ENCODE peak calls at places on chromosome 21, in ten cellular contexts. Z is RWPE1, E is cardiac muscle cell, A is lung, I is tibial nerve, M is brain microvascular endothelial cell, W is tibial artery, J is HCT116, H is mesendoderm, F is testis. R is an unnamed sample.

GRCh38 chr21:37073417-37074194 is 552 bp downstream of the TTC3 start:
- DNase-seq in Z (peak), W (peak), A (peak), I (peak), F (peak), M (peak), E (peak), H (no peak), J (no peak), R (peak)

GRCh38 chr21:31731112-31731801 is 661 bp downstream of the SCAF4 start:
- DNase-seq in H (peak), M (no peak), I (no peak), F (peak), W (peak), Z (peak), E (peak), A (peak), J (no peak), R (peak)

GRCh38 chr21:31395268-31395667 is 51.2 kb upstream of the TIAM1 start:
- DNase-seq in E (no peak), F (no peak), I (no peak), Z (no peak), M (no peak), J (no peak), A (no peak), H (no peak), W (no peak), R (no peak)

GRCh38 chr21:37842163-37842919 is 73.9 kb downstream of the KCNJ6 start:
- DNase-seq in I (no peak), Z (no peak), M (no peak), F (no peak), A (no peak), J (no peak), W (no peak), E (peak), H (no peak), R (no peak)

GRCh38 chr21:16708431-16708830 is 804.4 kb upstream of the CXADR start:
- DNase-seq in I (no peak), M (peak), A (no peak), J (no peak), F (no peak), H (no peak), E (no peak), W (no peak), Z (no peak), R (no peak)

GRCh38 chr21:41964171-41964570 is 10.4 kb upstream of the C2CD2 start:
- DNase-seq in F (peak), J (no peak), A (no peak), Z (no peak), M (no peak), E (no peak), W (no peak), I (no peak), H (no peak), R (no peak)

GRCh38 chr21:38596264-38597042 is 98.2 kb upstream of the ERG start:
- DNase-seq in A (no peak), M (no peak), Z (no peak), J (no peak), F (no peak), E (no peak), I (no peak), H (no peak), W (no peak), R (no peak)

GRCh38 chr21:42406201-42406601 is 2.5 kb downstream of the UBASH3A start:
- DNase-seq in W (no peak), F (no peak), M (no peak), A (no peak), I (no peak), H (no peak), J (no peak), Z (no peak), E (no peak), R (peak)

GRCh38 chr21:27362249-27362648 is 395.4 kb upstream of the ADAMTS5 start:
- DNase-seq in I (no peak), E (no peak), W (no peak), A (no peak), F (no peak), J (no peak), Z (no peak), H (peak), M (no peak), R (no peak)

GRCh38 chr21:14474995-14475394 is 71.1 kb downstream of the SAMSN1 start:
- DNase-seq in W (no peak), F (no peak), M (no peak), H (no peak), E (no peak), Z (no peak), I (no peak), A (no peak), J (no peak), R (no peak)

GRCh38 chr21:37767984-37768383 is 148.3 kb downstream of the KCNJ6 start:
- DNase-seq in M (no peak), E (no peak), A (no peak), J (no peak), F (no peak), Z (peak), W (no peak), I (no peak), H (no peak), R (no peak)

GRCh38 chr21:42097274-42097673 is 26.2 kb downstream of the UMODL1 start:
- DNase-seq in E (no peak), J (no peak), Z (no peak), M (no peak), I (no peak), F (no peak), A (no peak), H (no peak), W (no peak), R (no peak)

GRCh38 chr21:33685613-33686197 is 43.4 kb downstream of the ITSN1 start:
- DNase-seq in H (peak), I (no peak), W (no peak), J (no peak), F (no peak), M (peak), Z (peak), A (no peak), E (peak), R (no peak)

GRCh38 chr21:15281714-15282113 is 216.9 kb upstream of the NRIP1 start:
- DNase-seq in F (no peak), J (no peak), M (no peak), W (no peak), H (no peak), E (no peak), Z (no peak), I (no peak), A (no peak), R (no peak)

GRCh38 chr21:42702720-42703119 is 49.3 kb downstream of the PDE9A start:
- DNase-seq in H (no peak), I (no peak), M (no peak), F (no peak), J (no peak), W (no peak), E (no peak), Z (no peak), A (no peak), R (no peak)

GRCh38 chr21:14989359-14989758 is 75.4 kb downstream of the NRIP1 start:
- DNase-seq in J (no peak), A (no peak), E (no peak), H (no peak), F (no peak), Z (no peak), M (no peak), I (no peak), W (no peak), R (no peak)

GRCh38 chr21:26587621-26588260 is 14.7 kb upstream of the CYYR1 start:
- DNase-seq in E (no peak), I (no peak), W (no peak), M (peak), H (no peak), A (no peak), J (no peak), Z (peak), F (no peak), R (no peak)

GRCh38 chr21:41899431-41900202 is 20.5 kb upstream of the PRDM15 start:
- DNase-seq in A (no peak), H (no peak), J (no peak), Z (no peak), M (no peak), F (no peak), I (no peak), W (no peak), E (no peak), R (no peak)

GRCh38 chr21:40730051-40730760 is 116.8 kb downstream of the DSCAM start:
- DNase-seq in M (no peak), W (no peak), Z (no peak), F (no peak), H (no peak), J (no peak), A (no peak), E (no peak), I (no peak), R (no peak)

GRCh38 chr21:24225432-24225831 is 1381.8 kb downstream of the MRPL39 start:
- DNase-seq in A (no peak), J (no peak), H (no peak), M (no peak), W (no peak), I (no peak), Z (peak), E (no peak), F (no peak), R (no peak)

GRCh38 chr21:33259995-33260394 is 6.2 kb upstream of the IL10RB start:
- DNase-seq in E (no peak), Z (no peak), W (peak), J (no peak), A (no peak), H (no peak), I (no peak), F (no peak), M (no peak), R (peak)

GRCh38 chr21:27275294-27275927 is 308.5 kb upstream of the ADAMTS5 start:
- DNase-seq in F (no peak), J (no peak), Z (peak), A (no peak), E (no peak), H (no peak), W (no peak), I (no peak), M (peak), R (no peak)

GRCh38 chr21:30831194-30831765 is 1.7 kb upstream of the KRTAP7-1 start:
- DNase-seq in Z (no peak), E (peak), W (no peak), I (no peak), A (no peak), H (peak), F (peak), M (peak), J (peak), R (no peak)

GRCh38 chr21:27561116-27561515 is 594.2 kb upstream of the ADAMTS5 start:
- DNase-seq in E (no peak), I (peak), M (no peak), Z (no peak), W (peak), A (peak), F (no peak), J (no peak), H (no peak), R (peak)

GRCh38 chr21:28378026-28378425 is 614.7 kb downstream of the LTN1 start:
- DNase-seq in W (no peak), A (no peak), Z (no peak), J (no peak), H (no peak), F (no peak), E (no peak), I (no peak), M (no peak), R (no peak)

GRCh38 chr21:37548521-37548981 is 182.0 kb downstream of the DYRK1A start:
- DNase-seq in M (no peak), H (no peak), F (no peak), E (no peak), A (no peak), J (no peak), Z (no peak), W (no peak), I (no peak), R (no peak)

GRCh38 chr21:42460391-42461184 is 35.4 kb downstream of the RSPH1 start:
- DNase-seq in J (no peak), E (no peak), F (no peak), W (peak), A (no peak), M (no peak), I (no peak), H (peak), Z (no peak), R (peak)

GRCh38 chr21:34693192-34693810 is 24.5 kb downstream of the CLIC6 start:
- DNase-seq in A (peak), H (peak), Z (peak), F (peak), W (no peak), I (peak), E (peak), J (peak), M (peak), R (peak)

GRCh38 chr21:37139154-37139553 is 66.1 kb downstream of the TTC3 start:
- DNase-seq in J (no peak), E (no peak), W (no peak), H (peak), I (no peak), F (no peak), Z (no peak), M (peak), A (no peak), R (no peak)

GRCh38 chr21:33539612-33540011 is 2.3 kb downstream of the GART start:
- DNase-seq in I (no peak), Z (no peak), F (no peak), J (no peak), E (no peak), A (no peak), H (no peak), W (no peak), M (peak), R (no peak)

GRCh38 chr21:42980959-42981523 is 6.7 kb downstream of the PKNOX1 start:
- DNase-seq in F (no peak), I (no peak), J (no peak), M (no peak), Z (no peak), E (no peak), W (no peak), A (no peak), H (no peak), R (no peak)

GRCh38 chr21:27258756-27259429 is 292.0 kb upstream of the ADAMTS5 start:
- DNase-seq in I (no peak), W (no peak), A (no peak), Z (no peak), M (no peak), F (peak), J (no peak), E (no peak), H (no peak), R (no peak)

GRCh38 chr21:30984897-30985296 is 53.4 kb downstream of the KRTAP19-8 start:
- DNase-seq in J (no peak), W (no peak), A (no peak), F (no peak), M (no peak), I (no peak), H (no peak), E (no peak), Z (no peak), R (no peak)

DNA sequence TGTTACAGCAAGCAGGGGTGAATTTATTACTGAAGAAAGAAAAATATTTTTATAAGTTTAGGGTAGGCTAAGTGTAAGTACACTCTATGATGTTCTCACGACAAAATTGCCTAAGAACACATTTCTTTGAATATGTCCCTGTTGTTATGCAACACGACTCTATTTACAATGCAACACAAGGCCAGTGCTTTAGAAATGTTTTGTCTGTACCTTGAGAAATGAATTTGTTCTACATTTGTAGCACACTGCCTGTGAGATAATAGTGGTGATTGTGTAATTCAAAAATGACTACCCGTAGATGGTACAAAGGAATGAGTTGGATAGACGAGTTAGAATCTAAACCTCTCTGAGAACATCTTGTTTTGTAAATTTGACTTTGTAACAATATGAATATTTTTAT is 63.7 kb upstream of the IGSF5 start:
- DNase-seq in M (peak), H (no peak), E (no peak), I (no peak), W (no peak), A (no peak), F (no peak), J (no peak), Z (no peak), R (no peak)
- H3K27ac ChIP-seq in M (peak), H (no peak), E (no peak), I (no peak), W (no peak), A (no peak), F (no peak), J (no peak), Z (no peak), R (no peak)

GRCh38 chr21:43979654-43980053 is 32.5 kb upstream of the TRAPPC10 start:
- DNase-seq in A (no peak), W (no peak), J (no peak), F (no peak), H (no peak), M (no peak), I (no peak), E (no peak), Z (no peak), R (no peak)

GRCh38 chr21:43983390-43983789 is 28.7 kb upstream of the TRAPPC10 start:
- DNase-seq in F (no peak), I (no peak), J (no peak), M (no peak), A (no peak), E (no peak), W (no peak), Z (no peak), H (no peak), R (no peak)

GRCh38 chr21:43981871-43982210 is 30.3 kb upstream of the TRAPPC10 start:
- DNase-seq in A (no peak), I (no peak), F (no peak), M (no peak), Z (no peak), E (no peak), W (no peak), H (peak), J (no peak), R (no peak)

GRCh38 chr21:43982489-43983078 is 29.5 kb upstream of the TRAPPC10 start:
- DNase-seq in J (no peak), E (no peak), W (no peak), Z (no peak), I (no peak), A (no peak), H (no peak), F (no peak), M (no peak), R (no peak)

GRCh38 chr21:43981151-43981870 is 30.8 kb upstream of the TRAPPC10 start:
- DNase-seq in E (no peak), J (no peak), M (no peak), I (no peak), H (no peak), Z (no peak), W (no peak), F (no peak), A (no peak), R (no peak)
- H3K27ac ChIP-seq in E (no peak), J (no peak), M (no peak), I (no peak), H (no peak), Z (no peak), W (no peak), F (no peak), A (no peak), R (no peak)

DNA sequence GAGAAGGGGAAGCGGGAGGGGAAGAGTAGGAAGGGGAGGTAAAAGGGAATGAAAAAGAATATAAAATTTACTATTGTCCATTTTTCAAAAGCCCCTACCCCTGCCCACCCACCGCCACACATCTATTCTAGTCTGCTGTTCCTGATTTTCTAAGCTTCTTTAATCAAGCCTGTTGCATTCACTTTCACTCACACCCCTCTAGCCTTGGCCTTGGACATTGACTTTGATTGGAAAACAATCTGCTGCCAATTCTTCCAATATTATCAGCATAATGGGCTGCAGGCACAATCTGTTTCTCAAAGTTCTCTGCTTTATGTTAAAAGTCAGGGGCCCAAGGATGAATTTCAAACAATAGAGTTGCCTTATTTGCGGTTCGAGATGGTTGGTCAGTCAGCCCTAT is 281.2 kb downstream of the SETD4 start:
- DNase-seq in I (no peak), F (no peak), E (no peak), Z (no peak), A (no peak), J (no peak), M (no peak), W (no peak), H (no peak), R (no peak)
- H3K27ac ChIP-seq in I (no peak), F (peak), E (no peak), Z (no peak), A (no peak), J (no peak), M (peak), W (no peak), H (no peak), R (no peak)

GRCh38 chr21:45540601-45540970 is 1.7 kb downstream of the SLC19A1 start:
- DNase-seq in W (no peak), M (no peak), J (no peak), E (no peak), H (no peak), F (no peak), Z (no peak), A (no peak), I (no peak), R (no peak)
- H3K27ac ChIP-seq in W (no peak), M (no peak), J (peak), E (no peak), H (no peak), F (no peak), Z (peak), A (no peak), I (no peak), R (no peak)